ENCODE peak calls at places on chromosomes 12 and 14, in four cellular contexts. One of them, this sample, is unnamed.
A peak's percentile ranks its signal among the peaks of the same experiment; 100 is the strongest.

GRCh38 chr14:69636051-69636639 is 24.7 kb downstream of the SUSD6 start:
- DNase-seq in substantia nigra: no peak
- DNase-seq in cardiac muscle cell: no peak
- DNase-seq in neuronal stem cell: no peak
- DNase-seq in this sample: no peak

GRCh38 chr12:132837693-132838463 is 9.2 kb upstream of the GOLGA3 start:
- DNase-seq in substantia nigra: no peak
- DNase-seq in cardiac muscle cell: no peak
- DNase-seq in neuronal stem cell: no peak
- DNase-seq in this sample: peak; percentile 19

GRCh38 chr14:64115401-64115800 is 178.8 kb downstream of the ESR2 start:
- DNase-seq in substantia nigra: no peak
- DNase-seq in cardiac muscle cell: no peak
- DNase-seq in neuronal stem cell: no peak
- DNase-seq in this sample: no peak

GRCh38 chr12:111699-112591 is 45.4 kb downstream of the IQSEC3 start:
- DNase-seq in substantia nigra: no peak
- DNase-seq in cardiac muscle cell: no peak
- DNase-seq in neuronal stem cell: no peak
- DNase-seq in this sample: no peak

GRCh38 chr14:60643443-60644402 is 5.6 kb downstream of the SIX1 start:
- DNase-seq in substantia nigra: no peak
- DNase-seq in cardiac muscle cell: no peak
- DNase-seq in neuronal stem cell: peak; percentile 61
- DNase-seq in this sample: no peak

GRCh38 chr14:64417042-64417770 is 29.1 kb downstream of the MTHFD1 start:
- DNase-seq in substantia nigra: no peak
- DNase-seq in cardiac muscle cell: no peak
- DNase-seq in neuronal stem cell: no peak
- DNase-seq in this sample: no peak

GRCh38 chr12:55673638-55674037 is 34.1 kb downstream of the ITGA7 start:
- DNase-seq in substantia nigra: no peak
- DNase-seq in cardiac muscle cell: no peak
- DNase-seq in neuronal stem cell: no peak
- DNase-seq in this sample: no peak

GRCh38 chr14:65456247-65456646 is 43.7 kb downstream of the FUT8 start:
- DNase-seq in substantia nigra: no peak
- DNase-seq in cardiac muscle cell: no peak
- DNase-seq in neuronal stem cell: no peak
- DNase-seq in this sample: no peak

GRCh38 chr12:106271575-106272505 is 24.0 kb upstream of the CKAP4 start:
- DNase-seq in substantia nigra: no peak
- DNase-seq in cardiac muscle cell: no peak
- DNase-seq in neuronal stem cell: no peak
- DNase-seq in this sample: peak; percentile 64

GRCh38 chr14:75450381-75451276 is 22.8 kb downstream of the JDP2 start:
- DNase-seq in substantia nigra: no peak
- DNase-seq in cardiac muscle cell: no peak
- DNase-seq in neuronal stem cell: no peak
- DNase-seq in this sample: peak; percentile 28

GRCh38 chr12:14129601-14130178 is 148.3 kb upstream of the GRIN2B start:
- DNase-seq in substantia nigra: no peak
- DNase-seq in cardiac muscle cell: no peak
- DNase-seq in neuronal stem cell: no peak
- DNase-seq in this sample: no peak

GRCh38 chr14:55913324-55914035 is 204.7 kb upstream of the PELI2 start:
- DNase-seq in substantia nigra: no peak
- DNase-seq in cardiac muscle cell: no peak
- DNase-seq in neuronal stem cell: no peak
- DNase-seq in this sample: peak; percentile 23

GRCh38 chr14:55912344-55912743 is 205.9 kb upstream of the PELI2 start:
- DNase-seq in substantia nigra: no peak
- DNase-seq in cardiac muscle cell: no peak
- DNase-seq in neuronal stem cell: no peak
- DNase-seq in this sample: no peak

GRCh38 chr14:55909879-55910278 is 208.3 kb upstream of the PELI2 start:
- DNase-seq in substantia nigra: no peak
- DNase-seq in cardiac muscle cell: no peak
- DNase-seq in neuronal stem cell: no peak
- DNase-seq in this sample: no peak

GRCh38 chr14:55914771-55915170 is 203.4 kb upstream of the PELI2 start:
- DNase-seq in substantia nigra: no peak
- DNase-seq in cardiac muscle cell: no peak
- DNase-seq in neuronal stem cell: no peak
- DNase-seq in this sample: no peak

GRCh38 chr14:55911794-55912193 is 206.4 kb upstream of the PELI2 start:
- DNase-seq in substantia nigra: no peak
- DNase-seq in cardiac muscle cell: no peak
- DNase-seq in neuronal stem cell: no peak
- DNase-seq in this sample: no peak
- H3K27ac ChIP-seq in substantia nigra: no peak overlapping the region
- H3K27ac ChIP-seq in cardiac muscle cell: no peak overlapping the region
- H3K27ac ChIP-seq in neuronal stem cell: no peak overlapping the region
- H3K27ac ChIP-seq in this sample: no peak overlapping the region

DNA sequence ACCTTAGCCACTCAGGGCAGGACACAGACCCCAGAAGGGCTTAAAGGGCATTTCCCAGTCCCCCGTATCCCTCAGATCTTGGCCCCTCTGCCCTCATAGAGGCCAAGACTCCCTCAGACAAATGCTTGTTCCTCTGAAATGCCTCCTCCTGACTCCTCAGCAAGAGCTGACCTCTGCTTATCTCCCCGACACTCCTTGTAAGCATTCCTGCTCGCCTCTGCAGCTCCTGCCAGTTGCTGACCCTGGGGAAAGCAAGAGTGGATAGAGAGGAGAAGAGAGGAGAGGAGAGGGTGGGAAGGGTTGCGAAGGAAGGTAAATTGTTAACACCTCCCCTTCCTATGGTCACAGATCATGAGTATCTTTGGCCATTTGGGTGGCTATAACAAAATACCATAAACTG is 7.1 kb downstream of the SERPINA5 start:
- DNase-seq in substantia nigra: no peak
- DNase-seq in cardiac muscle cell: peak; percentile 7
- DNase-seq in neuronal stem cell: no peak
- DNase-seq in this sample: no peak
- H3K27ac ChIP-seq in substantia nigra: no peak overlapping the region
- H3K27ac ChIP-seq in cardiac muscle cell: no peak overlapping the region
- H3K27ac ChIP-seq in neuronal stem cell: no peak overlapping the region
- H3K27ac ChIP-seq in this sample: no peak overlapping the region

DNA sequence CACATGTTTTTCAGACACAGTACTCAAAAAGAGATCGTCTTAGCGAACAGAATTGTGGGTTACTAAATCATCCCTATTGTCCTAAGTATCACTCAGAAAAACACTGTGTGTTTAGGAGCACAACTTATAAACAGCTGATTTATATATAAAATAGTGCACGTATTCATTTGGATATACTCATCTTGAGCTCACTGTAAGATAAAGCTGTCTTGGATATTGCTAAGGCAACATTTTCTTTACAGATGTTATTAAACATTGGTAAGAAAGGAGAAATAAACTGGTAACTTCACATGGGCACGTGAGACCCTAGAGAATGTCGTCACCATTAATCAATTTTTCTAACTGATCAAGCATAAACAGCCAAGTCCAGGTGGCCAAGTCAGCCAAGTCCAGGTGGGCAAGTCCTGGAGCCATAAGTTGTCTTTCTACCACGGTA is 1.7 kb downstream of the PAWR start:
- DNase-seq in substantia nigra: no peak
- DNase-seq in cardiac muscle cell: no peak
- DNase-seq in neuronal stem cell: no peak
- DNase-seq in this sample: no peak
- H3K27ac ChIP-seq in substantia nigra: no peak overlapping the region
- H3K27ac ChIP-seq in cardiac muscle cell: peak overlapping the region; percentile 87
- H3K27ac ChIP-seq in neuronal stem cell: peak overlapping the region; percentile 98
- H3K27ac ChIP-seq in this sample: peak overlapping the region; percentile 75

DNA sequence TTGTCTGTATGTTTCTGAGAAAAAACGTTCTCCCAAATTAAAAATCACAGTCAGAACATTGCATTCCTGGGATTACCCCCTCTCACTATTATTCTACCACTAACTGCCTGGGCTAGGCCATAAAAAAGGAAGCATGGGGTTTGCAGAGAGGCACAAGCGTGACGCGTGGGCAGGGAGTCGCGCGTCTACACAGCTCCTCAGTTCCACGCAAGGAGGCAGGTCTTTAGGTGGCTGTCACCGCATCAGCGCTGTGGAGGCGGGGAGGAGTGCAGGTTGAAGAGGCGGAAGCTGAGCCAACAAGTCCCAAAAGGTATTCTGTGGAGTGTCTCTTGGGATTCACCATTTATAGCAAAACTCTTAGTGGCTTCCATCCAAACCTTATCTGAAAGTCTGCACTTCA is 109.9 kb downstream of the RIMBP2 start:
- DNase-seq in substantia nigra: no peak
- DNase-seq in cardiac muscle cell: no peak
- DNase-seq in neuronal stem cell: no peak
- DNase-seq in this sample: no peak
- H3K27ac ChIP-seq in substantia nigra: no peak overlapping the region
- H3K27ac ChIP-seq in cardiac muscle cell: no peak overlapping the region
- H3K27ac ChIP-seq in neuronal stem cell: no peak overlapping the region
- H3K27ac ChIP-seq in this sample: no peak overlapping the region

GRCh38 chr14:99073401-99073800 is 198.6 kb downstream of the BCL11B start:
- DNase-seq in substantia nigra: no peak
- DNase-seq in cardiac muscle cell: no peak
- DNase-seq in neuronal stem cell: no peak
- DNase-seq in this sample: no peak
- H3K27ac ChIP-seq in substantia nigra: no peak overlapping the region
- H3K27ac ChIP-seq in cardiac muscle cell: no peak overlapping the region
- H3K27ac ChIP-seq in neuronal stem cell: no peak overlapping the region
- H3K27ac ChIP-seq in this sample: no peak overlapping the region

GRCh38 chr12:122958198-122958888 is 7.9 kb downstream of the ABCB9 start:
- DNase-seq in substantia nigra: no peak
- DNase-seq in cardiac muscle cell: no peak
- DNase-seq in neuronal stem cell: no peak
- DNase-seq in this sample: no peak

GRCh38 chr12:122951979-122952892 is 14.0 kb downstream of the ABCB9 start:
- DNase-seq in substantia nigra: peak; percentile 22
- DNase-seq in cardiac muscle cell: peak; percentile 80
- DNase-seq in neuronal stem cell: peak; percentile 54
- DNase-seq in this sample: peak; percentile 85

GRCh38 chr12:122959566-122960192 is 6.6 kb downstream of the ABCB9 start:
- DNase-seq in substantia nigra: no peak
- DNase-seq in cardiac muscle cell: no peak
- DNase-seq in neuronal stem cell: no peak
- DNase-seq in this sample: no peak

GRCh38 chr12:122955151-122955550 is 11.1 kb downstream of the ABCB9 start:
- DNase-seq in substantia nigra: no peak
- DNase-seq in cardiac muscle cell: no peak
- DNase-seq in neuronal stem cell: no peak
- DNase-seq in this sample: peak; percentile 80

DNA sequence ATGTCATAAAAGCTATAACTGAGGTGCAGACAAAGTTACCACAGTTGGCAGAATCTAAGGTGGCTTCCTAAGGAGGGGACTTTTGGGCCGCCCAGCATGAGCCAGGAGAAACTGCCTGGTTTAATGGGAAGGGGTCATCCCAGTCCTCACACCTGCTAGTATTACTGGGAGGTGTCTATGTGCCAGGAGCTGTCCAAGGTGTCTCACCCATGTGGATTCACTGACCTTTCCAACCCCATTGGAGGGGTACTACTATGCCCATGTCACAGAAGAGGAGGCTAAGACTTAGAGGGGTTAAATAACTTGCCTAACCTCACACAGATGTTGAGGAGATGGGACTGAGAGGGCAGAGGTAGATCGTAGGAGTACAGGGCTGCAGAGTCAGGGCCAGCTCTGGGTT is 10.2 kb downstream of the ABCB9 start:
- DNase-seq in substantia nigra: no peak
- DNase-seq in cardiac muscle cell: no peak
- DNase-seq in neuronal stem cell: no peak
- DNase-seq in this sample: no peak
- H3K27ac ChIP-seq in substantia nigra: no peak overlapping the region
- H3K27ac ChIP-seq in cardiac muscle cell: no peak overlapping the region
- H3K27ac ChIP-seq in neuronal stem cell: no peak overlapping the region
- H3K27ac ChIP-seq in this sample: no peak overlapping the region

DNA sequence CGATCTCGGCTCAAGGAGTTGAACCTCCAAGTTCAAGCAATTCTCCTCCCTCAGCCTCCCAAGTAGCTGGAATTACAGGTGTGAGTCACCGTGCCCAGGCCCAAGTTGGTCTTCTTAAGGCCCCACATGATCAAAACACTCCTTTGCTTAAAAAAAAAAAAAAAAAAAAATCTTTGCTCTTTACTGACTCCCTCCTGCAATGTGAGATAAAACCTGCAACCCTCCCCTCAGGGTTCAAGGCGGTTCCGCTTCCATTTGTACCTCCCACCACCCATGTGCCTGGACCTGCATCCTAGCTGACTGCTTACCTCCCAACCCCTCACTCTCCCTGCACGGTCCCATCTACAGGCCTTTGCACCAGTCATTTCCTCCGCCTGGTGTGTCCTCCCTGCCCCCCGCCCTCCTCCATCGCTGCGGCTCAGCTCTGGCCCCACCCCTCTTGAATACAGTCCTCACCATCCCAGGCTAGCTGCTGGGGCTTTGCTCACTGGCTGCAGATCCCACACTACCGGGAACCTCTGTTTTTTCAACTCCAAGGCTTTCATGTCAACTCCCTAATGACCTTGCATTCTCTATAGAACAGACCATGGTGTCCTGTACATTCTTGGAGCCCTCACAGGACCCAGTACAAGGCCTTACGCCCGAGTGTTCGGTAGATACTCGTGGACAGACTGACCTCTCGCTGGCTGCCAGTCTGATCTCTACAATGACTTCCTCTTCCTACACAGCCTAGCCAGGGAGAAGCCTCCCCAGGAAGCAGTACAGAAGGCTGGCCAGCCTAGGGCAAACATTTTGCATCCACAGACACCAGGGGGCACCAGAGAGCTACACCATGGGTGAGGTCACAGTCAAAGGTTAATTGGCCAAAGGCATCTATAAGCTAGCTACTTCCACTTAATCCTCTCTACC is 14.2 kb upstream of the PNMA1 start:
- DNase-seq in substantia nigra: peak; percentile 66
- DNase-seq in cardiac muscle cell: peak; percentile 86
- DNase-seq in neuronal stem cell: peak; percentile 81
- DNase-seq in this sample: peak; percentile 88
- H3K27ac ChIP-seq in substantia nigra: peak overlapping the region; percentile 53
- H3K27ac ChIP-seq in cardiac muscle cell: no peak overlapping the region
- H3K27ac ChIP-seq in neuronal stem cell: no peak overlapping the region
- H3K27ac ChIP-seq in this sample: no peak overlapping the region

GRCh38 chr14:100587763-100588411 is 670 bp upstream of the BEGAIN start:
- DNase-seq in substantia nigra: no peak
- DNase-seq in cardiac muscle cell: no peak
- DNase-seq in neuronal stem cell: no peak
- DNase-seq in this sample: no peak

GRCh38 chr14:100586520-100587247 is 533 bp downstream of the BEGAIN start:
- DNase-seq in substantia nigra: no peak
- DNase-seq in cardiac muscle cell: peak; percentile 15
- DNase-seq in neuronal stem cell: no peak
- DNase-seq in this sample: peak; percentile 54

GRCh38 chr14:100586153-100586519 is 1.1 kb downstream of the BEGAIN start:
- DNase-seq in substantia nigra: no peak
- DNase-seq in cardiac muscle cell: no peak
- DNase-seq in neuronal stem cell: no peak
- DNase-seq in this sample: no peak

GRCh38 chr14:100588671-100589070 is 1.5 kb upstream of the BEGAIN start:
- DNase-seq in substantia nigra: no peak
- DNase-seq in cardiac muscle cell: no peak
- DNase-seq in neuronal stem cell: no peak
- DNase-seq in this sample: no peak

GRCh38 chr14:100587248-100587762 is at the start of gene BEGAIN:
- DNase-seq in substantia nigra: no peak
- DNase-seq in cardiac muscle cell: peak; percentile 49
- DNase-seq in neuronal stem cell: no peak
- DNase-seq in this sample: no peak
- H3K27ac ChIP-seq in substantia nigra: no peak within 1 kb of the TSS
- H3K27ac ChIP-seq in cardiac muscle cell: no peak within 1 kb of the TSS
- H3K27ac ChIP-seq in neuronal stem cell: no peak within 1 kb of the TSS
- H3K27ac ChIP-seq in this sample: peak within 1 kb of the TSS; percentile 40